ENCODE peak calls at places on chromosomes 5 and 9, in four cellular contexts. G, V, S and C are unnamed samples.

GRCh38 chr9:129640086-129640870 is 1.7 kb downstream of the ASB6 start:
- DNase-seq in G (no peak), S (no peak), V (no peak), C (no peak)

GRCh38 chr5:43085453-43085852 is 35.3 kb upstream of the ZNF131 start:
- DNase-seq in S (no peak), V (no peak), G (no peak), C (no peak)

GRCh38 chr5:139473105-139473504 is 2.3 kb downstream of the SMIM33 start:
- DNase-seq in S (no peak), G (no peak), V (no peak), C (no peak)

GRCh38 chr5:151770383-151771258 is 1.1 kb upstream of the G3BP1 start:
- DNase-seq in S (peak), V (peak), G (peak), C (peak)

GRCh38 chr9:120348951-120349429 is 231.0 kb downstream of the CDK5RAP2 start:
- DNase-seq in G (peak), S (peak), V (no peak), C (peak)

GRCh38 chr9:33489070-33489469 is 15.3 kb upstream of the NOL6 start:
- DNase-seq in G (no peak), V (no peak), S (no peak), C (no peak)

GRCh38 chr5:14440598-14441401 is 140.8 kb upstream of the OTULINL start:
- DNase-seq in S (no peak), G (no peak), V (no peak), C (no peak)

GRCh38 chr5:7261049-7261448 is 134.9 kb upstream of the ADCY2 start:
- DNase-seq in V (peak), S (no peak), G (peak), C (peak)

GRCh38 chr9:122020398-122020797 is 72.7 kb downstream of the TTLL11 start:
- DNase-seq in G (no peak), V (no peak), S (no peak), C (no peak)

GRCh38 chr5:4275232-4275631 is 679.6 kb downstream of the IRX1 start:
- DNase-seq in V (peak), S (no peak), G (no peak), C (no peak)

GRCh38 chr5:32110081-32110696 is 63.9 kb downstream of the GOLPH3 start:
- DNase-seq in V (no peak), G (no peak), S (no peak), C (no peak)

GRCh38 chr9:14111670-14112069 is 202.3 kb downstream of the NFIB start:
- DNase-seq in V (no peak), G (no peak), S (no peak), C (no peak)

GRCh38 chr5:175027390-175027789 is 303.0 kb downstream of the MSX2 start:
- DNase-seq in G (no peak), V (no peak), S (no peak), C (no peak)

GRCh38 chr5:151562019-151562707 is 29.0 kb downstream of the FAT2 start:
- DNase-seq in S (no peak), G (no peak), V (no peak), C (no peak)

GRCh38 chr5:66169534-66169933 is 25.4 kb downstream of the SREK1 start:
- DNase-seq in G (no peak), S (no peak), V (no peak), C (no peak)

GRCh38 chr5:66178799-66179198 is 34.7 kb downstream of the SREK1 start:
- DNase-seq in V (no peak), G (no peak), S (no peak), C (no peak)

GRCh38 chr5:66170196-66170919 is 26.3 kb downstream of the SREK1 start:
- DNase-seq in S (no peak), V (no peak), G (no peak), C (no peak)

GRCh38 chr5:66171349-66172344 is 27.5 kb downstream of the SREK1 start:
- DNase-seq in V (no peak), S (peak), G (peak), C (no peak)

DNA sequence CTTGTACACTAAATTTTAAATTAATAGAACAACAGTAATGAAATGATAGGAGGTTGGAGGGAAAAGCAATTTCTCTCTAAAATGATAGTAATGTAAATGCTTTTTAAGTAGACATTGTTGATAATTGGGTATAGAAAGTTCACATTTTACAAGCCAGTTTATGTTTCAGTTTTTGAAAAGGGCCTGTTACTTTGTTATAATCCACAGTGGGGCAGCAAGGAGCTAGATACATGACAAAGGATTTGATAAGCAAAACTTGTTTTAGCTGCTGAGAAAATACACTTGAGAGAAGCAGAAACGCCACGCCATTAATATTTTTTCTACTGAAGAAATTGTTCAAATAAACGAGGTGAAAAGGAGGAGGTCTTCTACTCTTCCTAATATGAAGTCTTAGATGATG is 30.2 kb downstream of the SREK1 start:
- DNase-seq in G (no peak), S (no peak), V (no peak), C (no peak)
- TF ChIP-seq CTCF in G (no peak), S (no peak), V (peak), C (peak)

DNA sequence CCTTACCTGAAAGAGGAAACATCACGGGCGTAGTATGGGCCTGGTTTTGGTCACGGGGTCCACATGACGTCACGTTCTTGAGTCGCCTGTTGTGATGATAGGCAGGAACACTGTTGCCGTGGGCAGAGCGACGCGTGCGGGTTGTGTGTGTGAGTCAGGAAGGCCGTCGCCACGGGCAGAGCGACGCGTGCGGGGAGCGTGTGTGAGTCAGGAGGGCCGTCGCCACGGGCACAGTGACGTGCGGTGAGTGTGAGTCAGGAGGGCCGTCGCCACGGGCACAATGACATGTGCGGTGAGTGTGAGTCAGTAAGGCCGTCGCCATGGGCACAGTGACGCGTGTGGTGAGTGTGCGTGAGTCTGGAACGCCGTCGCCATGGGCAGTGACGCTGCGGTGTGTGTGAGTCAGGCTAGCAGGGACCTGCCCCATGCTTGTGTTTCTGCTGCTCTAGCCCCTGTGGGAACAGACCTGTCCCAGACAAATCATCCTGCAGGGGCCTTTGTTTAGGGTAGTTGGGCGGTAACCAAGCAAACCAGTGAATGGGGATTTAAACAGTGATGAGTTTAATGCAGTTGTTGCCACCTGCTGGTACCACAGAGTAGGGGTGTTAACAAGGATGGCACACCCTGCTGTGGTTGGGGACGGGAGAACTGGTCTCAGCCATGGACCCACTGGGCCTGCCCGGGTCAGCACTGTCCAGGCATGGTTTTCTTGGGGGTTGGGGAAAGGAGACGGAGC is 19.8 kb downstream of the TRIP13 start:
- DNase-seq in G (peak), S (peak), V (peak), C (no peak)
- TF ChIP-seq CTCF in G (peak), S (no peak), V (peak), C (no peak)

GRCh38 chr5:143108498-143109128 is 294.9 kb downstream of the NR3C1 start:
- DNase-seq in S (no peak), G (no peak), V (peak), C (no peak)

GRCh38 chr5:143105216-143105905 is 298.1 kb downstream of the NR3C1 start:
- DNase-seq in V (no peak), G (no peak), S (peak), C (no peak)

GRCh38 chr5:143102414-143102813 is 301.1 kb downstream of the NR3C1 start:
- DNase-seq in V (no peak), S (no peak), G (no peak), C (no peak)

GRCh38 chr5:143101740-143102386 is 301.6 kb downstream of the NR3C1 start:
- DNase-seq in G (no peak), V (no peak), S (peak), C (no peak)

GRCh38 chr5:143106175-143106574 is 297.3 kb downstream of the NR3C1 start:
- DNase-seq in G (peak), V (peak), S (no peak), C (no peak)
- TF ChIP-seq CTCF in G (peak), V (peak), S (no peak), C (no peak)

GRCh38 chr5:140881889-140882590 is at the start of gene PCDHA13:
- DNase-seq in S (no peak), G (no peak), V (no peak), C (peak)
- TF ChIP-seq CTCF in S (peak), G (no peak), V (no peak), C (no peak)

DNA sequence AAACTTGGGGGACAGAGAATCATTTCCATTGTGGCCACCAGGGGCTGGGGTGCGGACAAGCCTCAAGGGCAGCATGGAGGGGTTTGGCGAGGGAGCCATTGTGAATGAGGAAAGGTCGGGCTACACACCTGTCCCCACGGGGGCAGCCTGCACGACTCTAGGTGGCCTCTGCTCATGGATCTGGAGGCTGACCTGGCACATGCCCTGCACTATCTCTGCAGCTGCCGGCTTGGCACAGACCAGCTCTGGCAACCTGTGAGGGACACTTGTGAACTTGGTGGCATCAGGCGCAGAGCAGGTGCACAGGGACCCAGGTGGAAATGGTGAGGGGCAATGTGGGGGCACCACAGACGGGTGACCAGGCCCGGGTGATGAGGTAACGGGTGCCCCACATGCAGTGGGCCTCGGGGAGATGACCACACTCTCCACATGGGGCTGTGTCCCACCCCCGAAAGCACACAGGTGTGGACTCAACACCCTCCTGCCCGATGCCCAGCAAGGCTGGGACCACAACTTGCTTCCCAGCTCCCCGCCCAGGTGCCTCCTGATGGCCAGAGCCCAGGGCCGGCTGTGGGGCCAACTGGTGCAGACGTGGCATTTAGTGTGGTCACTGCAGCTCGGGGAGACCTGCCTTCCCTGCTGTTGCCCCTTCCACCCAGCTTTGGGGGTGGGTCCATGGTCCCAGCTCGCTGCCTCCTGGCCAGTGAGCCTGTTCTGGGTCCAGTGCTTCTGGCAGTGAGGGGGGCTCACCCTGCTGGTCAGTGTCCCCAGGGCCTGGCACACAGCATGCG is 60.9 kb upstream of the UBAC1 start:
- DNase-seq in G (no peak), S (no peak), V (no peak), C (no peak)
- TF ChIP-seq CTCF in G (no peak), S (no peak), V (peak), C (no peak)

GRCh38 chr5:111478898-111479297 is 33.4 kb downstream of the STARD4 start:
- DNase-seq in G (no peak), V (no peak), S (no peak), C (no peak)

GRCh38 chr5:111472579-111472978 is 39.8 kb downstream of the STARD4 start:
- DNase-seq in V (no peak), S (no peak), G (no peak), C (no peak)

GRCh38 chr5:111480346-111480745 is 32.0 kb downstream of the STARD4 start:
- DNase-seq in V (no peak), G (no peak), S (no peak), C (no peak)

DNA sequence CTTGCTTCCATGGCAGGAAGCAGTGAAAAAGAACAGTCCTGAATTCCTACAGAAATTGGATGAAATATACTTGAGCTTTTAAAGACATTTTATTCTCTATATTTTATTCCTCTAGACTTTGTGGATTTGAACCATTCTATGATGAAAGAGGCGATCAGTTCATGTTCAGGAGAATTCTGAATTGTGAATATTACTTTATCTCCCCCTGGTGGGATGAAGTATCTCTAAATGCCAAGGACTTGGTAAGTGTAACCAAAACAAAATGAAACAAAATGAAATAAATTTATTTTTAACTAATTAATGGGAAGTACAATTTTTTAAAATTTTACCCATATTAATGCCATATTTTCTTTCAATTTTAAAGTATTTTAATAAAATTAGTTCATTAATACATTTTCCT is 34.1 kb downstream of the STARD4 start:
- DNase-seq in G (no peak), S (no peak), V (no peak), C (no peak)
- TF ChIP-seq CTCF in G (no peak), S (no peak), V (no peak), C (no peak)

DNA sequence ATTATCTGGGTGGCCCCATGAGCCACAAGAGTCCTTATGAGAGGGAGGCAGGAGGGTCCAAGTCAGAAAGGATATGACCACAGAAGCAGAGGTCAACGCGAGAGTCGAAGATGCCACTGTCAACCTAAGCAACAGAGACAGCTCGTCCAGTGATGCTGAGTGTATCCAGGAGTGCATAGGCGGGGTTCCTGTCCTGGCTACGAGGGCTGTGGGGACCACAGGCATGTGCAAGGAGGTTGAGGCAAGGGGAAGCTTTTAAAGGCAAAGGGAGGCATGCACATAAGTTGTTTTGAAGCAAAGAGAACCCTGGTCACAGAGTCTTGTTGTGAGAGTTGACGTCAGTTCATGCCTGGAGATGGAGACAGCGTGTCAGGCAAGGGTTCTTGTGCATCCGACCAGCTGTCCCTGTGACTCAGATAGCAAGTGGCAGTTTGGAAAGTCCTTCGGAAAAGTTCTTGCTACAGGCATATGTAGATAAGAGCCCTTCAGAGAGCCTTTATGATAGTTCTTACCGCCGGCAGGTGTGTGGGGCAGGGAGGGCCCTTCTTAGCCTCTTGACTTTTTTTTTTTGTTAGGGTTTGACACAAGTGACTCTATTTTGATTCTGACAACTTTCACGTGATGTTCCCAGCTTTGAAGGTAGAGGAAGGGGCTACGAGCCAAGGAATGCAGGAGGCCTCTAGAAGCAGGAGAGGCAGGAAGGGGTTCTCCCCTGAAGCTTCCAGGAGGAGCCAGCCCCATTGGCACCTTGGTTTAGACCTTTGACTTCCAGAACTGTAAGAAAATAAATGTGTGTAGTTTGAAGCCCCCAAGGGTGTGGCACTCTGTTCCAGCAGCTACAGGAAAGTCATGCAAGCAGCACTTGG is 66.0 kb upstream of the FCN1 start:
- DNase-seq in G (no peak), V (no peak), S (no peak), C (no peak)
- TF ChIP-seq CTCF in G (no peak), V (no peak), S (no peak), C (no peak)